ENCODE peak calls at places on chromosome 3, in seven cellular contexts. T is IMR-90, V is mesendoderm, D is H1, Q is trophoblast cell, B is H9, N is mesenchymal stem cell. J is an unnamed sample.

GRCh38 chr3:13858768-13859520 is 20.9 kb downstream of the WNT7A start:
- DNase-seq in T (no peak), V (no peak), D (no peak), Q (peak; percentile 88), B (no peak), N (no peak), J (no peak)

GRCh38 chr3:193941486-193941885 is 194.5 kb upstream of the HES1 start:
- DNase-seq in T (no peak), V (no peak), D (no peak), Q (peak; percentile 66), B (no peak), N (no peak), J (no peak)

GRCh38 chr3:77618686-77619085 is 578.8 kb downstream of the ROBO2 start:
- DNase-seq in T (no peak), V (no peak), D (no peak), Q (no peak), B (no peak), N (no peak), J (no peak)

GRCh38 chr3:14513566-14514322 is 26.4 kb downstream of the GRIP2 start:
- DNase-seq in T (no peak), V (no peak), D (no peak), Q (no peak), B (peak; percentile 26), N (no peak), J (no peak)

GRCh38 chr3:197259096-197259495 is 39.3 kb downstream of the DLG1 start:
- DNase-seq in T (no peak), V (no peak), D (no peak), Q (no peak), B (no peak), N (no peak), J (no peak)

GRCh38 chr3:138854204-138854603 is 19.5 kb upstream of the PIK3CB start:
- DNase-seq in T (no peak), V (no peak), D (no peak), Q (no peak), B (no peak), N (no peak), J (no peak)

GRCh38 chr3:12116892-12117291 is 41.8 kb downstream of the TIMP4 start:
- DNase-seq in T (no peak), V (no peak), D (no peak), Q (no peak), B (no peak), N (no peak), J (no peak)

GRCh38 chr3:126959921-126960603 is 22.9 kb upstream of the PLXNA1 start:
- DNase-seq in T (peak; percentile 73), V (peak; percentile 68), D (no peak), Q (no peak), B (peak; percentile 50), N (peak; percentile 73), J (no peak)

GRCh38 chr3:60536420-60536819 is 714.8 kb downstream of the FHIT start:
- DNase-seq in T (no peak), V (no peak), D (no peak), Q (no peak), B (no peak), N (no peak), J (no peak)

GRCh38 chr3:35758358-35758757 is 119.0 kb downstream of the ARPP21 start:
- DNase-seq in T (no peak), V (peak; percentile 55), D (no peak), Q (no peak), B (no peak), N (no peak), J (peak; percentile 21)

GRCh38 chr3:6994081-6994668 is 133.3 kb downstream of the GRM7 start:
- DNase-seq in T (no peak), V (peak; percentile 43), D (no peak), Q (no peak), B (no peak), N (peak; percentile 12), J (no peak)

GRCh38 chr3:136311256-136311655 is 61.1 kb downstream of the PCCB start:
- DNase-seq in T (no peak), V (no peak), D (no peak), Q (no peak), B (no peak), N (no peak), J (no peak)

GRCh38 chr3:13282986-13283876 is 136.9 kb downstream of the NUP210 start:
- DNase-seq in T (no peak), V (peak; percentile 87), D (peak; percentile 74), Q (no peak), B (peak; percentile 82), N (peak; percentile 2), J (no peak)

GRCh38 chr3:26622634-26623408 is at the start of gene LRRC3B:
- DNase-seq in T (no peak), V (peak; percentile 81), D (peak; percentile 78), Q (no peak), B (peak; percentile 80), N (no peak), J (peak; percentile 70)

GRCh38 chr3:86973440-86973839 is 17.5 kb downstream of the VGLL3 start:
- DNase-seq in T (peak; percentile 94), V (peak; percentile 27), D (no peak), Q (peak; percentile 87), B (no peak), N (peak; percentile 86), J (no peak)

GRCh38 chr3:159229161-159229560 is 427.3 kb downstream of the MFSD1 start:
- DNase-seq in T (no peak), V (peak; percentile 1), D (no peak), Q (no peak), B (no peak), N (no peak), J (no peak)

GRCh38 chr3:159236306-159236705 is 434.5 kb downstream of the MFSD1 start:
- DNase-seq in T (no peak), V (no peak), D (no peak), Q (no peak), B (no peak), N (peak; percentile 46), J (no peak)

GRCh38 chr3:159234306-159234705 is 432.5 kb downstream of the MFSD1 start:
- DNase-seq in T (no peak), V (no peak), D (no peak), Q (no peak), B (no peak), N (peak; percentile 71), J (no peak)

GRCh38 chr3:159233734-159234133 is 431.9 kb downstream of the MFSD1 start:
- DNase-seq in T (no peak), V (no peak), D (no peak), Q (no peak), B (no peak), N (no peak), J (no peak)

DNA sequence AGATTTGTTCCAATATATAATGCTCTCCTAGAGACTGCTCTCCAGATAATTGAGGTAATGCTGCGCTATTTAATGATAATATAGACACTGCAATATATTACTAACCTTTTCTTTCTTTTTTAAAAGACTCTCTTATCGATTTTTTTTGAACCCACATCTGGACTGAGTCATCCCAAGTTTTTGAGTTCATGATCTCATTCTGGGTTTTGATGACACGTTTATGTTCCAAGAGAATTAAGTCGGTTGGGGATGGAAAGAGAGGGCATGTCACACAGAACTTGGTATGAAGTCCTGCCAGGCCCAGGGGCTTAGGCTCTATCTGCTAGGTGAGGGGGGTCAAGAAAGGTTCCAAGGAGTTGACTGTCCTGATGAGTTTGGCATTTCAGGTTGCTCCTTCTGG is 431.1 kb downstream of the MFSD1 start:
- DNase-seq in T (no peak), V (no peak), D (no peak), Q (no peak), B (no peak), N (no peak), J (no peak)
- H2BK5ac ChIP-seq in T (no peak overlapping the region), V (no peak overlapping the region), D (no peak overlapping the region), Q (no peak overlapping the region), B (no peak overlapping the region), N (no peak overlapping the region), J (no peak overlapping the region)

GRCh38 chr3:167989999-167990398 is 105.7 kb downstream of the GOLIM4 start:
- DNase-seq in T (no peak), V (no peak), D (no peak), Q (no peak), B (no peak), N (no peak), J (no peak)
- H2BK5ac ChIP-seq in T (no peak overlapping the region), V (no peak overlapping the region), D (no peak overlapping the region), Q (no peak overlapping the region), B (no peak overlapping the region), N (no peak overlapping the region), J (no peak overlapping the region)

GRCh38 chr3:195908439-195909293 is at the start of gene TNK2:
- DNase-seq in T (no peak), V (no peak), D (peak; percentile 75), Q (no peak), B (peak; percentile 53), N (no peak), J (no peak)

GRCh38 chr3:195909294-195909644 is 918 bp upstream of the TNK2 start:
- DNase-seq in T (peak; percentile 27), V (peak; percentile 51), D (peak; percentile 68), Q (peak; percentile 15), B (no peak), N (peak; percentile 42), J (no peak)

GRCh38 chr3:195906865-195907729 is 1.3 kb downstream of the TNK2 start:
- DNase-seq in T (peak; percentile 19), V (peak; percentile 54), D (no peak), Q (peak; percentile 74), B (no peak), N (peak; percentile 29), J (no peak)

GRCh38 chr3:195905970-195906864 is 2.1 kb downstream of the TNK2 start:
- DNase-seq in T (peak; percentile 78), V (no peak), D (no peak), Q (no peak), B (no peak), N (peak; percentile 84), J (no peak)

GRCh38 chr3:195907730-195908438 is 467 bp downstream of the TNK2 start:
- DNase-seq in T (no peak), V (peak; percentile 77), D (no peak), Q (peak; percentile 77), B (no peak), N (peak; percentile 26), J (no peak)
- H2BK5ac ChIP-seq in T (no peak overlapping the region), V (no peak overlapping the region), D (no peak overlapping the region), Q (peak overlapping the region; percentile 1), B (no peak overlapping the region), N (no peak overlapping the region), J (peak overlapping the region; percentile 5)

GRCh38 chr3:99641984-99642383 is 3.6 kb downstream of the COL8A1 start:
- DNase-seq in T (no peak), V (peak; percentile 30), D (no peak), Q (no peak), B (no peak), N (no peak), J (no peak)

GRCh38 chr3:99639579-99639978 is 1.2 kb downstream of the COL8A1 start:
- DNase-seq in T (peak; percentile 35), V (no peak), D (no peak), Q (no peak), B (no peak), N (peak; percentile 85), J (no peak)

GRCh38 chr3:99644017-99644416 is 5.6 kb downstream of the COL8A1 start:
- DNase-seq in T (no peak), V (no peak), D (no peak), Q (no peak), B (no peak), N (no peak), J (no peak)

GRCh38 chr3:99640214-99640851 is 1.9 kb downstream of the COL8A1 start:
- DNase-seq in T (peak; percentile 69), V (no peak), D (no peak), Q (no peak), B (no peak), N (peak; percentile 61), J (no peak)

DNA sequence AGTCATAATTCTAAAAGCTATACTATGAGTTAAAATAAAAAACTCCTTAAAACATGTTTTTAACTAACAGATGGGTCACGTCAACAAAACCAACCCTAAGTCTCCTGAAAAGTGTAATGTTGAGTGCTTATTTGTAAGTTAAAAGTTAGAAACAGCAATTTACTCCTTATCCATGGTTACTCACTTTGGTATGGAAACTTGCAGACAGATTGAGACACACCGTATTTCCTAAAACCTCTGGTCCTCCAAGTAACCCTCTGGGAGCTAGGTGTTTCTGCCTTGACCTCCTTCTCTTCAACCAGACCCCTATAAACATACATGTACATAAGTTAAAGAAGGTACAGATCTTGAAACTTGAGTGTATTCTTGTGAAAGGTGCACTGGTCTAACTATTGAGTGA is 3.1 kb downstream of the COL8A1 start:
- DNase-seq in T (no peak), V (no peak), D (no peak), Q (no peak), B (no peak), N (no peak), J (no peak)
- H2BK5ac ChIP-seq in T (peak overlapping the region; percentile 27), V (no peak overlapping the region), D (no peak overlapping the region), Q (no peak overlapping the region), B (no peak overlapping the region), N (no peak overlapping the region), J (no peak overlapping the region)

J was measured in neuronal stem cell.